ENCODE peak calls at places on chromosomes 1 and 21, in seven cellular contexts. O, P, F, B, G, H and U are unnamed samples.

GRCh38 chr21:35475006-35475405 is 425.9 kb upstream of the RUNX1 start:
- DNase-seq in O (no peak), F (no peak), H (no peak), P (peak; percentile 23), B (peak; percentile 84), G (no peak), U (no peak)

GRCh38 chr1:3409737-3410434 is 44.6 kb upstream of the ARHGEF16 start:
- DNase-seq in F (no peak), H (no peak), P (peak; percentile 10), G (peak; percentile 44), O (peak; percentile 70), B (peak; percentile 55), U (peak; percentile 79)

GRCh38 chr1:145858238-145858936 is 494 bp downstream of the PIAS3 start:
- DNase-seq in F (peak; percentile 39), G (peak; percentile 92), O (peak; percentile 61), H (no peak), P (no peak), B (peak; percentile 55), U (peak; percentile 92)

GRCh38 chr1:118333601-118334241 is 148.7 kb upstream of the SPAG17 start:
- DNase-seq in G (no peak), F (no peak), B (peak; percentile 65), H (peak; percentile 64), P (no peak), O (no peak), U (no peak)

GRCh38 chr1:45925728-45926287 is 122.4 kb downstream of the MAST2 start:
- DNase-seq in B (no peak), F (no peak), P (no peak), O (no peak), H (no peak), G (no peak), U (no peak)

GRCh38 chr1:87898401-87898800 is 569.7 kb downstream of the LMO4 start:
- DNase-seq in O (no peak), P (no peak), F (no peak), G (no peak), H (no peak), B (peak; percentile 28), U (no peak)

GRCh38 chr1:180040034-180040433 is 85.4 kb downstream of the CEP350 start:
- DNase-seq in G (no peak), P (no peak), O (no peak), H (no peak), F (no peak), B (peak; percentile 81), U (no peak)

GRCh38 chr1:119713538-119714456 is 2.1 kb downstream of the PHGDH start:
- DNase-seq in B (peak; percentile 33), P (no peak), O (peak; percentile 45), H (peak; percentile 24), G (peak; percentile 70), F (no peak), U (no peak)

GRCh38 chr1:232226197-232226681 is 403.7 kb downstream of the SIPA1L2 start:
- DNase-seq in O (no peak), B (peak; percentile 89), F (no peak), G (peak; percentile 81), P (peak; percentile 14), H (no peak), U (no peak)

GRCh38 chr21:42032968-42033367 is 22.8 kb upstream of the ZBTB21 start:
- DNase-seq in B (no peak), H (no peak), G (no peak), O (no peak), F (no peak), P (no peak), U (no peak)

GRCh38 chr1:51551848-51552296 is 32.8 kb upstream of the EPS15 start:
- DNase-seq in B (no peak), P (no peak), H (no peak), O (no peak), G (no peak), F (no peak), U (no peak)

GRCh38 chr1:24112381-24113169 is 640 bp upstream of the MYOM3 start:
- DNase-seq in B (peak; percentile 71), F (peak; percentile 23), G (peak; percentile 72), O (peak; percentile 25), H (no peak), P (peak; percentile 37), U (peak; percentile 92)

GRCh38 chr1:203278087-203278884 is 27.0 kb upstream of the BTG2 start:
- DNase-seq in F (no peak), P (no peak), G (peak; percentile 72), B (peak; percentile 88), O (peak; percentile 95), H (peak; percentile 88), U (peak; percentile 85)

GRCh38 chr1:157117527-157118057 is 18.0 kb upstream of the ETV3L start:
- DNase-seq in F (no peak), G (peak; percentile 38), B (no peak), P (no peak), O (no peak), H (no peak), U (no peak)

GRCh38 chr1:3192825-3193224 is 123.8 kb downstream of the PRDM16 start:
- DNase-seq in P (no peak), H (peak; percentile 40), O (no peak), B (no peak), G (no peak), F (no peak), U (no peak)

GRCh38 chr1:102120910-102121309 is 124.2 kb upstream of the OLFM3 start:
- DNase-seq in B (no peak), G (no peak), P (no peak), H (no peak), F (no peak), O (no peak), U (no peak)